ENCODE peak calls at places on chromosomes 1 and 21, in four cellular contexts. U is naive thymus-derived CD4-positive, alpha-beta T cell; W is left ventricle myocardium inferior; C is lower lobe of right lung. M is an unnamed sample.

GRCh38 chr1:46605242-46605641 is 1.2 kb upstream of the MKNK1 start:
- DNase-seq in U (peak; percentile 21), W (no peak), C (no peak), M (no peak)

GRCh38 chr1:61318319-61319125 is 236.2 kb downstream of the NFIA start:
- DNase-seq in U (no peak), W (no peak), C (no peak), M (peak; percentile 16)

GRCh38 chr1:27669876-27670275 is 2.1 kb downstream of the IFI6 start:
- DNase-seq in U (no peak), W (no peak), C (no peak), M (no peak)

GRCh38 chr1:211648336-211648735 is 27.1 kb downstream of the NEK2 start:
- DNase-seq in U (no peak), W (no peak), C (no peak), M (peak; percentile 50)

GRCh38 chr21:35579520-35580293 is 480.6 kb downstream of the SETD4 start:
- DNase-seq in U (no peak), W (no peak), C (no peak), M (no peak)

GRCh38 chr1:11407301-11407994 is 71.5 kb upstream of the DISP3 start:
- DNase-seq in U (peak; percentile 34), W (no peak), C (no peak), M (no peak)

GRCh38 chr1:209720326-209720725 is 15.7 kb downstream of the HSD11B1 start:
- DNase-seq in U (no peak), W (no peak), C (no peak), M (no peak)

GRCh38 chr1:64470670-64471217 is 815 bp downstream of the CACHD1 start:
- DNase-seq in U (no peak), W (peak; percentile 25), C (peak; percentile 54), M (peak; percentile 53)

GRCh38 chr1:168485048-168485447 is 58.7 kb downstream of the XCL2 start:
- DNase-seq in U (peak; percentile 12), W (no peak), C (no peak), M (peak; percentile 40)

GRCh38 chr1:28865997-28866650 is 48.2 kb upstream of the EPB41 start:
- DNase-seq in U (no peak), W (no peak), C (no peak), M (no peak)

GRCh38 chr1:210250998-210251679 is 18.5 kb downstream of the SERTAD4 start:
- DNase-seq in U (no peak), W (peak; percentile 40), C (peak; percentile 62), M (peak; percentile 49)

DNA sequence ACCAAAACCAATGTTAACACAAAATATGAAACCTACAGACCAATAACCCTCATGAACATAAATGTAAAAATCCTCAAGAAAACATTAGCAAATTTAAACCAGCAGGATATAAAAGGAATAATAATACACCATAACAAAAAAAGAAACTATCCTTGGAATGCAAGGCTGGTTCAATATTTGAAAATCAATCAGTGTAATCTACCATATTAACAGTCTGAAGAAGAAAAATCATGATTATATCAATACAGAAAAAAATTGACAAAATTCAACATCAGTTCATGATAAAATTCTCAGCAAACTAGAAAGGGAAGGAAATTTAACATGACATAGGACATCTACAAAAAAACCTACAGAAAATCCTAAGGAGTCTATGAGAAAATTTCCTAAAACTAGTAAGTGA is 19.8 kb downstream of the PRMT2 start:
- DNase-seq in U (no peak), W (no peak), C (no peak), M (no peak)
- H3K36me3 ChIP-seq in U (peaks cover 32% of the 10 kb centered on the region), W (peaks cover 75% of the 10 kb centered on the region), C (peaks cover 85% of the 10 kb centered on the region), M (peaks cover 5% of the 10 kb centered on the region)

DNA sequence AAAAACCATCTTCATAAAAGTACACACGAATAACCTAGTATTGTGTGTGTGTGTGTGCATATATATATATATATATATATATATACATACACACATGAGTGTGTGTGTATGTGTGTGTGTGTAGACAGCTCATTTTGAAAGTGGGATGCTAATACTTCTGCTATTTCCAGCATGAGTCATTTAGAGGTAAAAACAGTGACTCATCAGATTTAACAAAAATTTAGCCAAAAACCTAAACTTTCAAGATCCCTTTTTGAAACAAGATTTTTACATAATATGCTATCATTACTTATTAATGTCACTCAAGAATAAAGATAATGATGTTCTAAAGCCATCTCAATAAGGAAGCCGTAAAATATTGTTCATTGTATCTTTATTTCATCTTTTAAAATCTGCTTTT is 35.6 kb upstream of the ADGRL4 start:
- DNase-seq in U (no peak), W (no peak), C (no peak), M (no peak)
- H3K9me3 ChIP-seq in U (no peaks in the 10 kb centered on the region), W (peaks cover 6% of the 10 kb centered on the region), C (peaks cover 2% of the 10 kb centered on the region), M (peaks cover 3% of the 10 kb centered on the region)

DNA sequence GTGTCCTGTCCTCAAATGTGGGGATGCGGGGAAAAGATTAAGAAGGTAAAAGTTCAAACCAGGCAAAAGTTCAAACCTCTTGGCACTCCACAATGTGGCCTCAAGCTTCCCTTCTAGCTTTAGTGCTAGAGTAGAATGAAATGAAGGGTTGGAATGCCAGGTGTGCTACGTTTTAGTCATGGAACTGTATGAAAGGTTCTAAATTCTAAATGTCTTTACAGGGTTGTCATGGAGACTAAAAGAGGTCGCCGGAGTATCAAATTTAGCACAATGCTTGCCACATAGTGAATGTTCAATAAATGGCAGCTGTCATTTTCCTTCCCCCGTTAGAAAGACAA is 57.2 kb upstream of the LRRC8D start:
- DNase-seq in U (no peak), W (no peak), C (no peak), M (no peak)
- H3K4me3 ChIP-seq in U (peak overlapping the region; percentile 59), W (peak overlapping the region; percentile 66), C (peak overlapping the region; percentile 54), M (no peak overlapping the region)

DNA sequence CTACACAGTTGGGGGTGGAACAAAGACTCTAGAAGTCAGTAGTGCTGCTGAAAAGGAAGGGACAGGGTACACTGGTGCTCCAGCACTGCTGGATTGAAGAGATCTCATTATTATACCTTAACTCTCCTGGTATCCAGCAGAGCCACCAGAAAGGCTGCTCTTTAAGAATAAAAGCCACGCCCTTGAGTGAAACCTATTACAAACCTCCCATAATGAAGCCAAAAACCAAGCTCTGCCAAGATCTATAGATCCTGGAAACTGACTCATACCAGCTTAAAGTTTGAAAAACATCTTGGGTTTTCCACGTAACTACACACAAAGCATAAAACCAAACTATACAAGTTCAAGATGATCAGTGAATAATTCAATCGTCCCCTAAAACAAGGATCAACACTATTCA is 38.0 kb downstream of the ADSS2 start:
- DNase-seq in U (no peak), W (no peak), C (no peak), M (no peak)
- H3K36me3 ChIP-seq in U (peaks cover 22% of the 10 kb centered on the region), W (peaks cover 98% of the 10 kb centered on the region), C (peaks cover 99% of the 10 kb centered on the region), M (peaks cover 3% of the 10 kb centered on the region)

GRCh38 chr1:49200738-49201137 is 424.0 kb upstream of the BEND5 start:
- DNase-seq in U (no peak), W (no peak), C (no peak), M (no peak)
- H3K9me3 ChIP-seq in U (no peaks in the 10 kb centered on the region), W (peaks cover 15% of the 10 kb centered on the region), C (peaks cover 4% of the 10 kb centered on the region), M (peaks cover 16% of the 10 kb centered on the region)

DNA sequence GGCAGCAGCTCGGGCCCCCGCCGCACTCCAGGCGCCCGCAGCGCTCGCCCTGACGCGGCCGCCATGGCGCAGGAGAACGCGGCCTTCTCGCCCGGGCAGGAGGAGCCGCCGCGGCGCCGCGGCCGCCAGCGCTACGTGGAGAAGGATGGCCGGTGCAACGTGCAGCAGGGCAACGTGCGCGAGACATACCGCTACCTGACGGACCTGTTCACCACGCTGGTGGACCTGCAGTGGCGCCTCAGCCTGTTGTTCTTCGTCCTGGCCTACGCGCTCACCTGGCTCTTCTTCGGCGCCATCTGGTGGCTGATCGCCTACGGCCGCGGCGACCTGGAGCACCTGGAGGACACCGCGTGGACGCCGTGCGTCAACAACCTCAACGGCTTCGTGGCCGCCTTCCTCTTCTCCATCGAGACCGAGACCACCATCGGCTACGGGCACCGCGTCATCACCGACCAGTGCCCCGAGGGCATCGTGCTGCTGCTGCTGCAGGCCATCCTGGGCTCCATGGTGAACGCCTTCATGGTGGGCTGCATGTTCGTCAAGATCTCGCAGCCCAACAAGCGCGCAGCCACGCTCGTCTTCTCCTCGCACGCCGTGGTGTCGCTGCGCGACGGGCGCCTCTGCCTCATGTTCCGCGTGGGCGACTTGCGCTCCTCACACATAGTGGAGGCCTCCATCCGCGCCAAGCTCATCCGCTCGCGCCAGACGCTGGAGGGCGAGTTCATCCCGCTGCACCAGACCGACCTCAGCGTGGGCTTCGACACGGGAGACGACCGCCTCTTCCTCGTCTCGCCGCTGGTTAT is 2.8 kb downstream of the KCNJ9 start:
- DNase-seq in U (peak; percentile 72), W (peak; percentile 66), C (peak; percentile 86), M (peak; percentile 93)
- H3K4me3 ChIP-seq in U (peak overlapping the region; percentile 51), W (peak overlapping the region; percentile 65), C (peak overlapping the region; percentile 41), M (no peak overlapping the region)

GRCh38 chr1:241837413-241837812 is 10.6 kb upstream of the EXO1 start:
- DNase-seq in U (no peak), W (no peak), C (no peak), M (no peak)
- H3K36me3 ChIP-seq in U (no peaks in the 10 kb centered on the region), W (no peaks in the 10 kb centered on the region), C (no peaks in the 10 kb centered on the region), M (no peaks in the 10 kb centered on the region)